ENCODE peak calls at places on chromosomes 12 and 14, in eight cellular contexts. J is CD8-positive, alpha-beta T cell; G is GM20000; T is RWPE1; H is PC-3; V is ascending aorta; Y is AG04450; F is WTC11. W is an unnamed sample.

GRCh38 chr12:105729372-105729771 is 398.9 kb downstream of the C12orf75 start:
- DNase-seq in J (no peak), G (no peak), T (no peak), H (no peak), V (no peak), Y (no peak), F (no peak), W (no peak)

GRCh38 chr12:93862424-93862823 is 185.2 kb downstream of the CRADD start:
- DNase-seq in J (no peak), G (no peak), T (no peak), H (no peak), V (no peak), Y (no peak), F (no peak), W (no peak)

GRCh38 chr14:74507796-74508195 is 14.2 kb downstream of the ISCA2 start:
- DNase-seq in J (no peak), G (no peak), T (no peak), H (no peak), V (no peak), Y (no peak), F (no peak), W (peak)

GRCh38 chr12:113932411-113933196 is 33.5 kb downstream of the RBM19 start:
- DNase-seq in J (no peak), G (no peak), T (no peak), H (no peak), V (no peak), Y (no peak), F (no peak), W (no peak)

GRCh38 chr12:50188875-50189575 is 21.9 kb upstream of the CERS5 start:
- DNase-seq in J (no peak), G (peak), T (no peak), H (no peak), V (no peak), Y (no peak), F (no peak), W (no peak)

GRCh38 chr14:75315143-75315542 is 36.5 kb downstream of the FOS start:
- DNase-seq in J (no peak), G (no peak), T (no peak), H (peak), V (peak), Y (no peak), F (no peak), W (no peak)

GRCh38 chr12:112809684-112810083 is 18.1 kb downstream of the RPH3A start:
- DNase-seq in J (no peak), G (no peak), T (no peak), H (no peak), V (no peak), Y (no peak), F (no peak), W (no peak)

GRCh38 chr12:104073699-104074098 is 9.4 kb downstream of the HCFC2 start:
- DNase-seq in J (no peak), G (no peak), T (no peak), H (no peak), V (no peak), Y (no peak), F (no peak), W (no peak)

GRCh38 chr14:26845106-26845818 is 247.4 kb upstream of the NOVA1 start:
- DNase-seq in J (no peak), G (no peak), T (no peak), H (no peak), V (no peak), Y (no peak), F (no peak), W (no peak)

GRCh38 chr14:32761381-32761968 is 177.2 kb upstream of the NPAS3 start:
- DNase-seq in J (no peak), G (no peak), T (peak), H (peak), V (no peak), Y (no peak), F (no peak), W (no peak)

GRCh38 chr14:99133563-99134332 is 138.2 kb downstream of the BCL11B start:
- DNase-seq in J (no peak), G (no peak), T (no peak), H (no peak), V (peak), Y (no peak), F (no peak), W (no peak)

GRCh38 chr12:4719821-4720636 is at the start of gene GALNT8:
- DNase-seq in J (no peak), G (no peak), T (no peak), H (peak), V (no peak), Y (no peak), F (no peak), W (no peak)

GRCh38 chr14:39232554-39233415 is 930 bp upstream of the MIA2 start:
- DNase-seq in J (no peak), G (peak), T (no peak), H (no peak), V (no peak), Y (peak), F (no peak), W (no peak)
- TF ChIP-seq CTCF in J (no peak), G (no peak), T (no peak), H (no peak), V (no peak), Y (no peak), F (no peak), W (no peak)

DNA sequence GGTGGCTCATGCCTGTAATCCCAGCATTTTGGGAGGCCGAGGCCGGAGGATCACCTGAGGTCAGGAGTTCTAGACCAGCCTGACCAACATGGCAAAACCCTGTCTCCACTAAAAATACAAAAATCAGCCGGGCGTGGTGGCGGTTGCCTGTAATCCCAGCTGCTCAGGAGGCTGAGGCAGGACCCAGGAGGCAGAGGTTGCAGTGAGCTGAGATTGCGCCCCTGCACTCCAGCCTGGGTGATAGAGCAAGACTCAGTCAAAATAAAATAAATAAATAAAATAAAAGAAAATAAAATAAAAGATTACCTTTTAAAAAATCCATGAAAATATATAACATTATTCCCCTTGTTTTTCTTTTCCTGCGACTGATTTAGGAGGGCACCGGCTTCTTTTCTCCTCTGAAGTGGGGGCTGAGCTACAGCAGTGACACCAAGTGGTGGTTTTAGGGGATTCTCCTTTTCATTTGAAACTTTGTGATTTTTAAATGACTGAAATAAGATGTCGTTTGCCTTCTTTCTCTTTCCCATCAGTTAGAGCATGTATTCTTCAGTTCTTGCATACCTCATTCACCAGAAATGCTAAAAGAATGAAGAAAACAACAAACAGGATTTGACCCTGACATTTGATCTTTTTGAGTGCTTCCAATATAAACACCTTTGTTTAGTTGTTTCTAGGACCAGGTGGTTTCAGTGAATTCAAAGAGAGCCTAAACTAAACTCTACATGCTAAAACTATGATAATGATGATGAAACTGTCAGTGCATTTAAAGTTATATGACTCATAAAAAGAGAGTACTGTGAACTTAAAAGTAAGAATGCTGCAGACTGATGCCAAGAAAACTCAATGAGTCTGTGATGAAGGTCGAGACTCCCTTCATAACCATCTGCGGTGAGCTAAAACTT is 22.6 kb upstream of the PKP2 start:
- DNase-seq in J (no peak), G (no peak), T (peak), H (peak), V (no peak), Y (no peak), F (no peak), W (no peak)
- TF ChIP-seq CTCF in J (no peak), G (no peak), T (peak), H (peak), V (no peak), Y (no peak), F (peak), W (peak)

DNA sequence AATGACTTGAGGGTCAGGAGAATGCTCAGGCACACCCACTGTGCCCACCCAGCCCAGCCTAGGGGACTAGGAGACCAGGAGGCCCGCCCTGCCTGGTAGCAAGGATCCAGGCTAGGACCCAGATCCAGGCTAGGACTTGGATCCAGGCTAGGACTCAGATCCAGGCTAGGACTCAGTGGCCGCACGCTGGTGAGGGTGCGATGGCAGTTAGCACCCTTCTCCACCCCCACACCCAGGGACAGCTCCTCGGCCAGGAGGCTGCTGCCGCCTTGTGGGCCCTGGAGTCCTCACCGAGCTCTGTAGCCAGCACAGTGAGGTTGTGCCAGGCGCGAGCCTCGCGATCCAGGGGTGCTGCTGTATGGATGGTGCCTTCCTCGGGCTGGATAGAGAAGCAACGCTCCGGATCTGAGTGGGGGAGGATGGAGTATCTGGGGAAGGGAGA is 5.1 kb downstream of the CDH24 start:
- DNase-seq in J (no peak), G (no peak), T (no peak), H (no peak), V (no peak), Y (no peak), F (peak), W (no peak)
- TF ChIP-seq CTCF in J (no peak), G (no peak), T (no peak), H (peak), V (no peak), Y (no peak), F (no peak), W (no peak)

GRCh38 chr12:95963104-95963503 is 20.0 kb downstream of the AMDHD1 start:
- DNase-seq in J (no peak), G (no peak), T (no peak), H (peak), V (no peak), Y (no peak), F (no peak), W (no peak)
- TF ChIP-seq CTCF in J (no peak), G (no peak), T (no peak), H (peak), V (no peak), Y (no peak), F (no peak), W (no peak)

GRCh38 chr12:27006797-27007467 is 7.3 kb downstream of the TM7SF3 start:
- DNase-seq in J (no peak), G (no peak), T (no peak), H (no peak), V (no peak), Y (no peak), F (no peak), W (no peak)

GRCh38 chr12:27012239-27012981 is 1.8 kb downstream of the TM7SF3 start:
- DNase-seq in J (no peak), G (no peak), T (no peak), H (no peak), V (no peak), Y (no peak), F (no peak), W (no peak)

GRCh38 chr12:27008070-27008469 is 6.1 kb downstream of the TM7SF3 start:
- DNase-seq in J (no peak), G (no peak), T (no peak), H (no peak), V (no peak), Y (no peak), F (no peak), W (no peak)

GRCh38 chr12:27012982-27013255 is 1.3 kb downstream of the TM7SF3 start:
- DNase-seq in J (no peak), G (no peak), T (no peak), H (no peak), V (no peak), Y (no peak), F (no peak), W (no peak)

GRCh38 chr12:27009926-27010325 is 4.3 kb downstream of the TM7SF3 start:
- DNase-seq in J (no peak), G (peak), T (no peak), H (peak), V (no peak), Y (no peak), F (no peak), W (no peak)
- TF ChIP-seq CTCF in J (no peak), G (no peak), T (no peak), H (peak), V (no peak), Y (no peak), F (no peak), W (peak)

DNA sequence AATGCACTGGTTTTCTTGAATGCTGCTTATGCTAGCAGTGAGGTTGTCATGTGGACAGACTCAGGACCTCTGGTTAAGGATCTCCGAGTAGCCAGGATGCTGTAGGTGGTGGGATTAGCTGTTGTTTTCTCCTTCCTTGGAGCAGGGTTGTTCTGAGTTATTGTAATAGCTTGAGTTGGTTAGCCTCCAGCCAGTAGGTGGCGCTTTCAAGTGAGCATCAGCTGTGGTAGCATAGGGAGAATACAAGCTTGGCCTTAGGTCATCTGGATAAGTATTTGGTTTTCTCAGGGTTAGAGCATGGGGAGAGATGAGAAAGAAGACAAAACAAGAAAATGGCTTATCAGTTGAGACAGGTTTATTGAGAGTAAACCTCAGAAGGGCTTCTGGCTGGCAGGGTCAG is 299.7 kb upstream of the FBXO33 start:
- DNase-seq in J (no peak), G (no peak), T (no peak), H (peak), V (no peak), Y (no peak), F (peak), W (no peak)
- TF ChIP-seq CTCF in J (no peak), G (no peak), T (no peak), H (peak), V (no peak), Y (no peak), F (peak), W (no peak)

GRCh38 chr14:105532735-105533141 is 6.4 kb downstream of the TMEM121 start:
- DNase-seq in J (no peak), G (peak), T (no peak), H (no peak), V (no peak), Y (no peak), F (peak), W (no peak)
- TF ChIP-seq CTCF in J (no peak), G (peak), T (peak), H (no peak), V (no peak), Y (peak), F (no peak), W (peak)

GRCh38 chr12:3556716-3557115 is 65.7 kb downstream of the PRMT8 start:
- DNase-seq in J (no peak), G (no peak), T (no peak), H (no peak), V (no peak), Y (no peak), F (no peak), W (no peak)
- TF ChIP-seq CTCF in J (no peak), G (no peak), T (no peak), H (no peak), V (no peak), Y (no peak), F (no peak), W (no peak)

W was measured in CD14-positive monocyte.